ENCODE peak calls at places on chromosome 19, in five cellular contexts. One of them, this sample, is unnamed.

GRCh38 chr19:648904-649733 is 9.4 kb downstream of the FGF22 start:
- DNase-seq in dorsolateral prefrontal cortex: no peak
- DNase-seq in WERI-Rb-1: no peak
- DNase-seq in astrocyte of the hippocampus: no peak
- DNase-seq in ascending aorta: no peak
- DNase-seq in this sample: no peak

GRCh38 chr19:5480427-5480836 is 25.2 kb downstream of the ZNRF4 start:
- DNase-seq in dorsolateral prefrontal cortex: no peak
- DNase-seq in astrocyte of the hippocampus: peak; percentile 24
- DNase-seq in ascending aorta: no peak
- DNase-seq in WERI-Rb-1: peak; percentile 47
- DNase-seq in this sample: no peak

GRCh38 chr19:27775395-27775794 is 1437.6 kb downstream of the UQCRFS1 start:
- DNase-seq in dorsolateral prefrontal cortex: no peak
- DNase-seq in ascending aorta: no peak
- DNase-seq in WERI-Rb-1: peak; percentile 59
- DNase-seq in astrocyte of the hippocampus: no peak
- DNase-seq in this sample: no peak

GRCh38 chr19:917323-918151 is at the start of gene KISS1R:
- DNase-seq in astrocyte of the hippocampus: peak; percentile 46
- DNase-seq in ascending aorta: peak; percentile 75
- DNase-seq in dorsolateral prefrontal cortex: peak; percentile 52
- DNase-seq in WERI-Rb-1: peak; percentile 82
- DNase-seq in this sample: no peak

GRCh38 chr19:56189785-56190184 is 7.8 kb downstream of the ZSCAN5B start:
- DNase-seq in astrocyte of the hippocampus: no peak
- DNase-seq in WERI-Rb-1: no peak
- DNase-seq in dorsolateral prefrontal cortex: no peak
- DNase-seq in ascending aorta: no peak
- DNase-seq in this sample: no peak

GRCh38 chr19:44856438-44857083 is 10.5 kb downstream of the NECTIN2 start:
- DNase-seq in dorsolateral prefrontal cortex: no peak
- DNase-seq in WERI-Rb-1: no peak
- DNase-seq in astrocyte of the hippocampus: peak; percentile 45
- DNase-seq in ascending aorta: no peak
- DNase-seq in this sample: no peak

GRCh38 chr19:3855321-3855720 is 13.5 kb downstream of the ZFR2 start:
- DNase-seq in astrocyte of the hippocampus: no peak
- DNase-seq in WERI-Rb-1: no peak
- DNase-seq in ascending aorta: no peak
- DNase-seq in dorsolateral prefrontal cortex: no peak
- DNase-seq in this sample: no peak

GRCh38 chr19:41904118-41904870 is 21.3 kb downstream of the ARHGEF1 start:
- DNase-seq in ascending aorta: no peak
- DNase-seq in astrocyte of the hippocampus: no peak
- DNase-seq in WERI-Rb-1: no peak
- DNase-seq in dorsolateral prefrontal cortex: no peak
- DNase-seq in this sample: no peak

GRCh38 chr19:49921871-49922755 is 6.9 kb upstream of the ATF5 start:
- DNase-seq in dorsolateral prefrontal cortex: no peak
- DNase-seq in WERI-Rb-1: no peak
- DNase-seq in ascending aorta: no peak
- DNase-seq in astrocyte of the hippocampus: peak; percentile 62
- DNase-seq in this sample: no peak

GRCh38 chr19:38975861-38976271 is 324 bp upstream of the FBXO17 start:
- DNase-seq in astrocyte of the hippocampus: peak; percentile 71
- DNase-seq in ascending aorta: no peak
- DNase-seq in WERI-Rb-1: peak; percentile 88
- DNase-seq in dorsolateral prefrontal cortex: no peak
- DNase-seq in this sample: no peak

GRCh38 chr19:16814526-16815100 is 14.6 kb upstream of the SIN3B start:
- DNase-seq in ascending aorta: no peak
- DNase-seq in dorsolateral prefrontal cortex: no peak
- DNase-seq in astrocyte of the hippocampus: peak; percentile 62
- DNase-seq in WERI-Rb-1: no peak
- DNase-seq in this sample: no peak

GRCh38 chr19:7783991-7784421 is 21.0 kb downstream of the CLEC4M start:
- DNase-seq in WERI-Rb-1: no peak
- DNase-seq in ascending aorta: no peak
- DNase-seq in dorsolateral prefrontal cortex: no peak
- DNase-seq in astrocyte of the hippocampus: no peak
- DNase-seq in this sample: no peak

GRCh38 chr19:55866521-55866920 is 30.2 kb downstream of the NLRP4 start:
- DNase-seq in dorsolateral prefrontal cortex: no peak
- DNase-seq in ascending aorta: no peak
- DNase-seq in WERI-Rb-1: no peak
- DNase-seq in astrocyte of the hippocampus: no peak
- DNase-seq in this sample: no peak

GRCh38 chr19:46875657-46876056 is 14.9 kb downstream of the ARHGAP35 start:
- DNase-seq in astrocyte of the hippocampus: no peak
- DNase-seq in ascending aorta: no peak
- DNase-seq in WERI-Rb-1: no peak
- DNase-seq in dorsolateral prefrontal cortex: no peak
- DNase-seq in this sample: no peak

GRCh38 chr19:15269806-15270205 is 37.6 kb upstream of the EPHX3 start:
- DNase-seq in dorsolateral prefrontal cortex: no peak
- DNase-seq in ascending aorta: no peak
- DNase-seq in WERI-Rb-1: no peak
- DNase-seq in astrocyte of the hippocampus: no peak
- DNase-seq in this sample: no peak

GRCh38 chr19:53868091-53868891 is 608 bp downstream of the MYADM start:
- DNase-seq in astrocyte of the hippocampus: peak; percentile 79
- DNase-seq in WERI-Rb-1: peak; percentile 25
- DNase-seq in ascending aorta: peak; percentile 79
- DNase-seq in dorsolateral prefrontal cortex: peak; percentile 52
- DNase-seq in this sample: peak; percentile 48

GRCh38 chr19:4201798-4202197 is 19.3 kb downstream of the ANKRD24 start:
- DNase-seq in dorsolateral prefrontal cortex: no peak
- DNase-seq in ascending aorta: no peak
- DNase-seq in WERI-Rb-1: no peak
- DNase-seq in astrocyte of the hippocampus: no peak
- DNase-seq in this sample: no peak

GRCh38 chr19:51698296-51698695 is 5.2 kb downstream of the SPACA6 start:
- DNase-seq in WERI-Rb-1: no peak
- DNase-seq in astrocyte of the hippocampus: no peak
- DNase-seq in ascending aorta: peak; percentile 52
- DNase-seq in dorsolateral prefrontal cortex: no peak
- DNase-seq in this sample: no peak

GRCh38 chr19:58009666-58010301 is 7.2 kb upstream of the ZNF606 start:
- DNase-seq in WERI-Rb-1: peak; percentile 95
- DNase-seq in ascending aorta: peak; percentile 83
- DNase-seq in astrocyte of the hippocampus: peak; percentile 94
- DNase-seq in dorsolateral prefrontal cortex: peak; percentile 95
- DNase-seq in this sample: no peak

GRCh38 chr19:16200038-16200775 is 2.5 kb downstream of the AP1M1 start:
- DNase-seq in dorsolateral prefrontal cortex: peak; percentile 34
- DNase-seq in ascending aorta: peak; percentile 72
- DNase-seq in WERI-Rb-1: no peak
- DNase-seq in astrocyte of the hippocampus: no peak
- DNase-seq in this sample: no peak

GRCh38 chr19:31064486-31064885 is 284.8 kb downstream of the TSHZ3 start:
- DNase-seq in dorsolateral prefrontal cortex: no peak
- DNase-seq in WERI-Rb-1: no peak
- DNase-seq in astrocyte of the hippocampus: no peak
- DNase-seq in ascending aorta: no peak
- DNase-seq in this sample: no peak

This sample was measured in T-helper 1 cell.